ENCODE peak calls at places on chromosomes 2 and 18, in ten cellular contexts. I, N, B, U, D, C, M, V, O and F are unnamed samples.

GRCh38 chr2:37610638-37611289 is 60.7 kb downstream of the CDC42EP3 start:
- DNase-seq in B (no peak), D (no peak), V (peak), M (peak), N (peak), U (no peak), I (no peak), C (no peak), O (no peak), F (no peak)

GRCh38 chr2:188158337-188159100 is 133.2 kb upstream of the GULP1 start:
- DNase-seq in V (no peak), O (no peak), I (no peak), B (no peak), C (peak), U (no peak), D (no peak), N (peak), M (peak), F (no peak)

GRCh38 chr2:230179907-230180306 is 39.9 kb downstream of the SP110 start:
- DNase-seq in M (no peak), C (no peak), I (no peak), D (no peak), B (no peak), N (no peak), O (no peak), V (no peak), U (no peak), F (no peak)

GRCh38 chr2:160225722-160226121 is 25.6 kb upstream of the ITGB6 start:
- DNase-seq in B (no peak), I (no peak), D (no peak), M (no peak), O (no peak), C (peak), V (no peak), N (no peak), U (no peak), F (peak)

GRCh38 chr2:191180712-191181111 is 29.9 kb upstream of the STAT4 start:
- DNase-seq in D (no peak), O (no peak), V (no peak), N (peak), U (no peak), I (no peak), C (peak), M (peak), B (no peak), F (no peak)

GRCh38 chr2:164054651-164055050 is 318.8 kb upstream of the FIGN start:
- DNase-seq in U (no peak), V (no peak), O (no peak), N (no peak), D (no peak), M (no peak), B (no peak), I (no peak), C (no peak), F (no peak)

GRCh38 chr2:453132-453531 is 165.2 kb upstream of the ALKAL2 start:
- DNase-seq in M (no peak), B (no peak), I (no peak), C (no peak), N (no peak), D (no peak), V (no peak), U (no peak), O (no peak), F (no peak)

GRCh38 chr2:171411791-171412483 is 21.9 kb downstream of the METTL8 start:
- DNase-seq in N (peak), M (peak), D (no peak), C (no peak), U (no peak), I (no peak), B (no peak), V (no peak), O (no peak), F (no peak)

GRCh38 chr2:204072443-204073324 is 136.1 kb downstream of the ICOS start:
- DNase-seq in D (peak), V (no peak), O (peak), B (peak), C (peak), N (peak), I (peak), M (peak), U (peak), F (peak)

GRCh38 chr2:231737761-231738160 is 29.4 kb downstream of the PTMA start:
- DNase-seq in C (no peak), M (no peak), D (no peak), I (no peak), O (no peak), B (no peak), U (no peak), N (no peak), V (no peak), F (no peak)

GRCh38 chr2:97728091-97728596 is 14.8 kb downstream of the ZAP70 start:
- DNase-seq in B (no peak), U (no peak), I (no peak), N (peak), C (peak), V (no peak), D (no peak), O (no peak), M (peak), F (peak)

GRCh38 chr2:119617455-119617854 is 61.5 kb upstream of the TMEM177 start:
- DNase-seq in O (no peak), N (no peak), D (no peak), M (no peak), B (no peak), C (no peak), U (no peak), I (no peak), V (no peak), F (no peak)

GRCh38 chr2:25664531-25665307 is 8.7 kb downstream of the DTNB start:
- DNase-seq in M (peak), O (peak), D (peak), U (peak), N (peak), B (peak), C (peak), I (peak), V (no peak), F (peak)

GRCh38 chr2:96556441-96557330 is 20.1 kb downstream of the ARID5A start:
- DNase-seq in D (no peak), M (peak), I (peak), N (peak), O (peak), B (no peak), V (peak), U (no peak), C (peak), F (peak)

GRCh38 chr2:34954758-34955157 is 1355.7 kb upstream of the FAM98A start:
- DNase-seq in C (no peak), D (no peak), M (no peak), U (no peak), B (no peak), O (no peak), I (no peak), N (no peak), V (no peak), F (no peak)

GRCh38 chr2:31318360-31319336 is 84.7 kb downstream of the EHD3 start:
- DNase-seq in V (no peak), O (no peak), D (peak), M (peak), I (peak), B (no peak), C (no peak), N (peak), U (no peak), F (no peak)

GRCh38 chr2:148022351-148022750 is 1.5 kb downstream of the MBD5 start:
- DNase-seq in N (peak), U (no peak), C (no peak), D (no peak), V (no peak), I (no peak), B (no peak), M (no peak), O (no peak), F (no peak)

GRCh38 chr2:30709516-30709915 is 97.7 kb downstream of the CAPN13 start:
- DNase-seq in N (no peak), U (no peak), C (no peak), D (no peak), I (no peak), V (no peak), M (no peak), B (no peak), O (no peak), F (no peak)

GRCh38 chr2:128410035-128410757 is 91.5 kb upstream of the HS6ST1 start:
- DNase-seq in U (no peak), D (no peak), C (no peak), M (no peak), I (peak), V (no peak), O (no peak), B (no peak), N (no peak), F (no peak)

GRCh38 chr2:150485871-150486538 is 1.5 kb downstream of the RND3 start:
- DNase-seq in U (peak), M (peak), B (peak), O (peak), N (peak), D (peak), V (no peak), C (peak), I (peak), F (peak)

GRCh38 chr2:226758886-226759660 is 40.5 kb downstream of the IRS1 start:
- DNase-seq in M (peak), D (no peak), C (peak), U (no peak), V (no peak), B (no peak), O (no peak), N (peak), I (no peak), F (no peak)

GRCh38 chr2:72770879-72771461 is 54.9 kb downstream of the EXOC6B start:
- DNase-seq in U (peak), D (peak), C (peak), M (peak), B (peak), I (peak), O (peak), N (peak), V (no peak), F (peak)

GRCh38 chr2:235005023-235005422 is 53.2 kb downstream of the SH3BP4 start:
- DNase-seq in V (no peak), D (no peak), I (no peak), N (no peak), B (no peak), O (no peak), C (no peak), U (no peak), M (no peak), F (no peak)

GRCh38 chr2:132974477-132975050 is 304.6 kb upstream of the LYPD1 start:
- DNase-seq in I (no peak), N (no peak), V (no peak), O (no peak), U (no peak), B (no peak), D (no peak), M (no peak), C (no peak), F (no peak)

GRCh38 chr2:168210216-168210897 is 37.0 kb downstream of the STK39 start:
- DNase-seq in B (no peak), C (peak), D (no peak), M (peak), O (no peak), V (no peak), I (no peak), N (no peak), U (no peak), F (no peak)

GRCh38 chr18:77754475-77755044 is 504.9 kb downstream of the GALR1 start:
- DNase-seq in M (no peak), C (no peak), N (no peak), U (no peak), O (no peak), V (no peak), D (no peak), I (no peak), B (no peak), F (no peak)

GRCh38 chr18:77749189-77749588 is 499.5 kb downstream of the GALR1 start:
- DNase-seq in C (peak), V (no peak), I (no peak), M (no peak), O (no peak), U (no peak), D (no peak), N (no peak), B (peak), F (no peak)
- TF ChIP-seq CTCF in C (peak), V (no peak), I (peak), M (peak), O (peak), U (peak), D (peak), N (no peak), B (peak), F (no peak)

DNA sequence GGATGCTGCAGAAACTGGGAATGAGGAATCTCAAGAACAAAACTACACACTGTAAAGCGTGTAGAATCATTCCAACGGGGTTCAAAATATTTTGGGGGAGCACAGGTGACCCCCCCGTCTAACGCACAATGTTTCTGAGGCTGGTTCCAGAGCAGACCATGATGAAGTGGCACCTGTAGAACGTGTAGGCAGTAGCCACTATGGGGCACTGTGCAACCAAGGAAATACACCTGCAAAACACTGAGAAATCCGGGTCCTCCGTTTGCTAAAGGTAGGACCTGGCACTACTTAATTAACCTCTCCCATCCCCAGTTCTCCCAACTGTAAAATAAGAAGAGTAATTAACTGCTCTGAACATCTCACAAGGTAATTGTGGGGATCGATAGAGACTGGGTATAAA is 22.6 kb downstream of the ST6GAL2 start:
- DNase-seq in O (peak), N (no peak), B (no peak), C (peak), M (no peak), U (no peak), D (no peak), V (no peak), I (no peak), F (no peak)
- TF ChIP-seq CTCF in O (peak), N (peak), B (no peak), C (peak), M (peak), U (no peak), D (peak), V (peak), I (no peak), F (no peak)

DNA sequence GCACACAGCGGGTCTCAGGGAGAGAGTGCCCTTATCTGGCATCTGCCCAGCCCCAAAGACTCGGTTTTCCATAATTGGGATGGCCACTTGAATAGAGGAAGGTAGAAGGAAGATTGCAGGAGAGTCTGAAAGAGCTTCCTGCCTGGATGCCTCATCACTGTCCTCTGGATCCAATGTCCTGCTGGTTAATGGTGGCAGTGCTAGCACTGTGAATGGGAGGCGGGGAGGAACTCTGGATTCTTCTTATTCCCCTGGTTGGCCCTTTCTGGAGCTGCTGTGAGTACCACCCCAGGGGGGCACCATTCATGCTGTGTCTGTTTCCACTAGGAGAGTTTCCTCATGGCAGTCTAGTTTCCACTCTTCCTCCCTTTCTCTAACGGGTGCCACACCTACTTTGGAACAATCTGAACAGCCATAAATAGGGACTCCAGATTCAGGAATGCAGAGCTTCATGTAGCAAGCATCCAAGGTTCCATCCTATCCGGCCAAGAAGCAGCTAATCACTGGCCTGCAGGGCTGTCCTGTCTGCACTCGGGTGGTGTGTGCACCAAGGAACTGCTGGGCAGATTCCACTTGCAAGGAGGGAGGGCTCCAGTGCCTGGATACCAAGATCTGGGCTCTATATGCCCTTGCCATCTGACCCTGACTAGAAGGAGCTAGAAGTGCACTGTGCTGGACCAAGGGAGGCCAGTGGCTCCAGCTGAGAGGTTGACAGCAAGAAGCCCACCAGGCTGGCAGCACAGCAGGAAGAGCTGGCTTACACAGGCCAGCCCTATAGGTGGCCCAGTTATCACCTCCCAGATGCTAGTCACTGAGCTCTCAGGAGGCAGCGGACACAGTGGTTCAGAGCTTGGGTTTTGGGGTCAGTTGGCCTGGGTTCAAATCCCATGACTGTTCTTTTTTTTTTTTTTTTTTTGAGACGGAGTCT is 4.6 kb upstream of the ATOH8 start:
- DNase-seq in D (no peak), I (no peak), M (peak), U (no peak), V (no peak), C (no peak), N (peak), B (no peak), O (no peak), F (no peak)
- TF ChIP-seq CTCF in D (no peak), I (no peak), M (peak), U (no peak), V (no peak), C (no peak), N (peak), B (no peak), O (no peak), F (no peak)

GRCh38 chr2:104521247-104521646 is 332.7 kb upstream of the POU3F3 start:
- DNase-seq in U (no peak), V (no peak), M (no peak), B (peak), O (no peak), I (no peak), D (no peak), C (no peak), N (no peak), F (no peak)
- TF ChIP-seq CTCF in U (no peak), V (no peak), M (no peak), B (no peak), O (peak), I (no peak), D (no peak), C (no peak), N (no peak), F (no peak)

DNA sequence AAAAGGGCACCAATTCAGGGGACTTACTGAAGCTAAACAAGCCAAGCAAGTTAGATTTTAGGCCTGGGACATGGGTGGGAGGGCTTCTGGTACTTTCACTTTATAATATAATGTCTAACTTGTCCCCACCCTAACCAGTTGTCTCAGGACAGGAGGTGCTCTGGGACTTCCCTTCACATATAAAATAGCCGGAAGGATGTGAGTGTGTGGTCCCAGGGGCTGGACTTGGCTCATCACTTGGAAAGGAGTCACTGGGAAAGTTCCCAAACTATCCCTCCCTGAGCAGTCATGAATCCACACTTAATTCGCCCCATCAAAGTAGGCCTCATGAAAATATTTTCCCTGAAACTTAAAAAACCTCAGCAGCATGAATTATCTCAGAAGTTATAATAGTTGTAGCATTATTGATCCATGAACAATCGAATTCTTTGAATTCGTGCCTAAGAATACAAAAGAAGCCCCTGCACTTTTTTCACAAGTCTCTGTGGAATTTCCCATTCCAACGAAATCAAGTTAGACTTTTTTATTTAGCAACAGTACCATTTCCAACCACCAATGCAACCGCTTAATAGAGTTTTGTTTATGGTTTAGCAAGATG is 69.0 kb upstream of the SPTBN1 start:
- DNase-seq in N (peak), O (no peak), D (no peak), B (no peak), I (no peak), U (no peak), M (peak), V (peak), C (no peak), F (no peak)
- TF ChIP-seq CTCF in N (no peak), O (no peak), D (no peak), B (no peak), I (no peak), U (no peak), M (no peak), V (no peak), C (no peak), F (no peak)

GRCh38 chr18:27214831-27215230 is 29.7 kb upstream of the CHST9 start:
- DNase-seq in I (no peak), N (no peak), D (no peak), U (no peak), O (no peak), C (no peak), V (no peak), M (no peak), B (no peak), F (no peak)

GRCh38 chr18:27206411-27206810 is 21.3 kb upstream of the CHST9 start:
- DNase-seq in C (no peak), M (no peak), D (no peak), I (no peak), B (no peak), O (peak), N (no peak), U (no peak), V (no peak), F (no peak)

GRCh38 chr18:27213123-27213717 is 28.1 kb upstream of the CHST9 start:
- DNase-seq in O (no peak), I (no peak), M (no peak), N (no peak), C (no peak), B (no peak), U (no peak), V (no peak), D (peak), F (no peak)

DNA sequence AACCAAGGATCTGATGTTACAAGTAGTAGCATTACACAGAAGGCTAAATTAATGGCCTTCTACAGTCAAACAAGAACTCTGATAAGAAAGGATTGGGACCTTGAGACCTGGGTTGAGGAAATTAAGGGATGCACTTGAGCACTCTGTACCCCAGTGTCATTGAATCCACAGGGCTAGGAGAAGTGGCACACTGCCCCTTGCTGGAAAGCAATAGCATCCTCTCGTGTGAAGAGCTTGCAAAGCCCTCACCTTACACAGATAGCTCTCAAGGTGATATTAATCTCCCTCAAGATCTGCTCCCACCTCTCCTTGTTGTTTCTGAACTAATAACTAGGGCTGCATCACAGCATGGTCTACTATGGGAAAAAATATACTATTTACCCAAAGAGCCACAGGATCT is 26.5 kb upstream of the CHST9 start:
- DNase-seq in D (no peak), I (no peak), N (no peak), V (no peak), B (no peak), C (no peak), O (no peak), M (no peak), U (no peak), F (no peak)
- TF ChIP-seq CTCF in D (no peak), I (no peak), N (no peak), V (no peak), B (no peak), C (no peak), O (no peak), M (no peak), U (no peak), F (no peak)